ENCODE peak calls at places on chromosomes 1 and 21, in five cellular contexts. G, Q, O, F and E are unnamed samples.

GRCh38 chr1:235491644-235492043 is 12.6 kb downstream of the B3GALNT2 start:
- DNase-seq in G (no peak), Q (no peak), O (no peak), F (no peak), E (no peak)

GRCh38 chr21:42526379-42526727 is 12.7 kb downstream of the SLC37A1 start:
- DNase-seq in G (no peak), Q (no peak), O (no peak), F (no peak), E (no peak)

GRCh38 chr1:62903522-62903921 is 119.6 kb downstream of the ATG4C start:
- DNase-seq in G (no peak), Q (no peak), O (no peak), F (no peak), E (no peak)

GRCh38 chr21:25341981-25342380 is 265.3 kb downstream of the MRPL39 start:
- DNase-seq in G (no peak), Q (no peak), O (no peak), F (no peak), E (no peak)

GRCh38 chr1:58896211-58897183 is 112.7 kb upstream of the JUN start:
- DNase-seq in G (no peak), Q (no peak), O (no peak), F (no peak), E (no peak)

GRCh38 chr1:89259283-89259971 is 13.2 kb downstream of the GBP5 start:
- DNase-seq in G (no peak), Q (no peak), O (no peak), F (no peak), E (no peak)

GRCh38 chr21:31967334-31967733 is 94.5 kb downstream of the HUNK start:
- DNase-seq in G (no peak), Q (no peak), O (no peak), F (no peak), E (no peak)

GRCh38 chr1:59497616-59498015 is 200.7 kb downstream of the FGGY start:
- DNase-seq in G (no peak), Q (no peak), O (no peak), F (no peak), E (no peak)

GRCh38 chr21:14762309-14762708 is 216.2 kb upstream of the SAMSN1 start:
- DNase-seq in G (no peak), Q (no peak), O (no peak), F (no peak), E (no peak)

GRCh38 chr1:6967431-6968079 is 182.3 kb downstream of the CAMTA1 start:
- DNase-seq in G (no peak), Q (no peak), O (no peak), F (no peak), E (no peak)

GRCh38 chr1:100476736-100477135 is 61.2 kb upstream of the GPR88 start:
- DNase-seq in G (no peak), Q (no peak), O (no peak), F (no peak), E (no peak)

GRCh38 chr1:215987092-215987855 is 420.2 kb downstream of the KCTD3 start:
- DNase-seq in G (no peak), Q (no peak), O (no peak), F (no peak), E (no peak)

GRCh38 chr1:20491178-20491577 is 5.2 kb upstream of the CAMK2N1 start:
- DNase-seq in G (no peak), Q (no peak), O (no peak), F (no peak), E (no peak)

GRCh38 chr1:168179411-168180147 is 817 bp downstream of the TIPRL start:
- DNase-seq in G (no peak), Q (peak), O (peak), F (no peak), E (no peak)

GRCh38 chr1:18292531-18292930 is 184.9 kb downstream of the IGSF21 start:
- DNase-seq in G (no peak), Q (no peak), O (no peak), F (no peak), E (no peak)

GRCh38 chr21:16116798-16117197 is 387.0 kb downstream of the USP25 start:
- DNase-seq in G (no peak), Q (no peak), O (no peak), F (peak), E (no peak)

GRCh38 chr1:210360852-210361477 is 32.3 kb downstream of the HHAT start:
- DNase-seq in G (no peak), Q (no peak), O (peak), F (no peak), E (peak)

GRCh38 chr1:84156210-84156621 is 12.1 kb downstream of the PRKACB start:
- DNase-seq in G (peak), Q (no peak), O (no peak), F (peak), E (peak)

GRCh38 chr1:162033445-162033844 is 9.8 kb upstream of the OLFML2B start:
- DNase-seq in G (no peak), Q (no peak), O (no peak), F (no peak), E (no peak)

GRCh38 chr1:33334081-33334552 is 13.2 kb upstream of the A3GALT2 start:
- DNase-seq in G (no peak), Q (no peak), O (no peak), F (no peak), E (no peak)

GRCh38 chr21:38729745-38730401 is 75.9 kb upstream of the ETS2 start:
- DNase-seq in G (no peak), Q (no peak), O (no peak), F (no peak), E (peak)

GRCh38 chr1:19038096-19038495 is 81.6 kb upstream of the IFFO2 start:
- DNase-seq in G (no peak), Q (no peak), O (no peak), F (no peak), E (no peak)

GRCh38 chr1:168236836-168237611 is 11.2 kb downstream of the SFT2D2 start:
- DNase-seq in G (no peak), Q (no peak), O (no peak), F (no peak), E (no peak)

GRCh38 chr1:155195201-155196102 is 12.2 kb downstream of the THBS3 start:
- DNase-seq in G (no peak), Q (no peak), O (no peak), F (no peak), E (no peak)

GRCh38 chr1:109787845-109788605 is 24.3 kb upstream of the EPS8L3 start:
- DNase-seq in G (no peak), Q (no peak), O (no peak), F (no peak), E (no peak)

GRCh38 chr1:52662645-52663313 is 29.8 kb downstream of the SHISAL2A start:
- DNase-seq in G (peak), Q (peak), O (no peak), F (peak), E (no peak)

GRCh38 chr1:65256860-65257719 is 52.3 kb upstream of the DNAJC6 start:
- DNase-seq in G (no peak), Q (no peak), O (no peak), F (no peak), E (no peak)

GRCh38 chr1:234969630-234970370 is 158.8 kb downstream of the TOMM20 start:
- DNase-seq in G (no peak), Q (peak), O (no peak), F (no peak), E (peak)

GRCh38 chr1:226100436-226101347 is 38.2 kb downstream of the H3-3A start:
- DNase-seq in G (no peak), Q (peak), O (no peak), F (no peak), E (no peak)

GRCh38 chr1:53317651-53318539 is 10.0 kb downstream of the LRP8 start:
- DNase-seq in G (no peak), Q (no peak), O (no peak), F (no peak), E (no peak)

GRCh38 chr1:179599623-179600249 is 8.1 kb downstream of the TDRD5 start:
- DNase-seq in G (no peak), Q (peak), O (no peak), F (no peak), E (no peak)

GRCh38 chr1:197140123-197140522 is 6.3 kb downstream of the ASPM start:
- DNase-seq in G (no peak), Q (no peak), O (no peak), F (no peak), E (no peak)

GRCh38 chr1:67945733-67946374 is 104.6 kb downstream of the DIRAS3 start:
- DNase-seq in G (no peak), Q (peak), O (no peak), F (no peak), E (no peak)

GRCh38 chr1:119959836-119960235 is 63.5 kb upstream of the ADAM30 start:
- DNase-seq in G (no peak), Q (no peak), O (no peak), F (no peak), E (no peak)

DNA sequence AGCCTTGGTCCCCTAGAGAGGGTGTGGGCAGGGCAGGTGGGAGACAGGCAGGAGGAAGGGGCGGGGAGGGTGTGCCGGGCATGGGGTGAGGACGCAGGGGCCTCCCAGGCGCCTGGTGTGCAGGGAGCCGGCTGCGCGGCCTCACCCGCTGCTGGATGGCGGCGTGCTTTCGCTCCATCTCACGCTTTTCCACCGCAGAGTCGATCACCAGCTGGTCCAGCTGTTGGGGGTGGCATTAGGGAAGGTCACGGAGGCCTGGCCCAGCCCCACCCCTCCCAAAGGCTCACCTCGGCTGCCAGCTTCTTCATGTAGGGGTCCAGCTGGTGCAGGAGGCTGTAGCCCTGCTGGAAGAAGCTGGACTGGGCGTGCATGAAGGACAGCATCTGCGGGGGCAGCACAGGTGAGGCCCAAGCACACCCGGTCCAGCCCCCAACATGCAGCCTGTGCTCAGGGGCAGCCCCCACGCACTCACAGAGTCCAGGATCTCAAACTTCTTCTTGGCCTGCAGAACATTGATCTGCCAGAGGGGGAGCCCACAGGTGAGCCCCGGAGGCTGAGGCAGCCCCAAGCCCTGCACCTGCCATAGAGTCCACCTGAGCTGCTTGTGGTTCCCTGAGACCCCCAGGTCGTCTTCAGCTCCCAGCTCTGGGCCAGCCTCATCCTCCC is 7.9 kb downstream of the ACAP3 start:
- DNase-seq in G (no peak), Q (no peak), O (peak), F (no peak), E (no peak)
- TF ChIP-seq CTCF in G (peak), Q (peak), O (peak), F (peak), E (peak)

GRCh38 chr1:150234647-150235435 is 1.1 kb downstream of the ANP32E start:
- DNase-seq in G (no peak), Q (peak), O (peak), F (no peak), E (no peak)
- TF ChIP-seq CTCF in G (no peak), Q (no peak), O (no peak), F (no peak), E (no peak)

DNA sequence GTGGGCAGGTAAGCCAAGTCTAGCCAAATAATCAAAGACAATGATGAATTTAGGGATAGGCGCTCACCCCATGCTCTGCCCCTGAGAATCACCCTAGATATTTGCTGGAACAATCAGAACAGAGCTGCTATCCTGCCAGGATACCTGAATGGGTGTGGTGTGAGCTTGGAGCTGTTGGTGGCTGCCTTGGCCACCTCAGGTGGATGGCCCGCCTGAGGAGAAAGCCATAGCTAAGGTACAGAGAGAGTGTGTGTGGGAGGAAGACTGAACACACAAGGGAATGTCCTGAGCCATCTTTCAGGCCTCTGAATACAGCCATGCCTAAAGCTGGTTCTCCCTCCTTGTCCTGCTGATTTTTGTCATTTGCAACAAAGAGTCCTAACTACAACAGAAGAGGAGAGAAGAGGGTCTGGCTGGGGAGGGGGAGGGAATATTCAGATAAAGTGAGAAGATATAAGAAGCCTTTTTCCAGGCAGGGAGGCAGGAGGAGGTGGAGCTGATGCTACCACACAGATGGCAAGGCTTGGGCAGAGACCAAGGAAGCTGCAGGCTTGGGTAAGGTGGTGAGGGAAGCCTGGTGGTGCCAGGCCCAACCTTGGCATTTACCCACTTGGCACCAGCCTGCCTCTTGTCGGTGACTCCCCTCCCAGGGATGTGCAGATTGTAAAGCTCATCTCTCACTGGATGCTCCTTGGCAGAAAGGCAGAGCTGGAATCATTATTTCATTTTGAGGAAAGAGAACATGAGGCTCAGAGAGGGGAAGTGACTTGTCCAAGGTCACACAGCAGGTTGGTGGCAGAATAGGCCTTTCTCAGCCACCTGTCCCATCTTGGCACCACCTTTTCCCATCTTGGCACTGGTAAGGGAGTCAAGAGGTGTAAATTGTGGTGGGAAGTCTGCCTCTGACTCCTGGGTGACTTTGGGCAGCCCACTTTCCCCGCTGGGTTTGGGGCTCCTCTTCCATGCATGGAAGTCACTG is 49.7 kb downstream of the NKAIN1 start:
- DNase-seq in G (no peak), Q (no peak), O (no peak), F (no peak), E (no peak)
- TF ChIP-seq CTCF in G (no peak), Q (no peak), O (no peak), F (no peak), E (no peak)

DNA sequence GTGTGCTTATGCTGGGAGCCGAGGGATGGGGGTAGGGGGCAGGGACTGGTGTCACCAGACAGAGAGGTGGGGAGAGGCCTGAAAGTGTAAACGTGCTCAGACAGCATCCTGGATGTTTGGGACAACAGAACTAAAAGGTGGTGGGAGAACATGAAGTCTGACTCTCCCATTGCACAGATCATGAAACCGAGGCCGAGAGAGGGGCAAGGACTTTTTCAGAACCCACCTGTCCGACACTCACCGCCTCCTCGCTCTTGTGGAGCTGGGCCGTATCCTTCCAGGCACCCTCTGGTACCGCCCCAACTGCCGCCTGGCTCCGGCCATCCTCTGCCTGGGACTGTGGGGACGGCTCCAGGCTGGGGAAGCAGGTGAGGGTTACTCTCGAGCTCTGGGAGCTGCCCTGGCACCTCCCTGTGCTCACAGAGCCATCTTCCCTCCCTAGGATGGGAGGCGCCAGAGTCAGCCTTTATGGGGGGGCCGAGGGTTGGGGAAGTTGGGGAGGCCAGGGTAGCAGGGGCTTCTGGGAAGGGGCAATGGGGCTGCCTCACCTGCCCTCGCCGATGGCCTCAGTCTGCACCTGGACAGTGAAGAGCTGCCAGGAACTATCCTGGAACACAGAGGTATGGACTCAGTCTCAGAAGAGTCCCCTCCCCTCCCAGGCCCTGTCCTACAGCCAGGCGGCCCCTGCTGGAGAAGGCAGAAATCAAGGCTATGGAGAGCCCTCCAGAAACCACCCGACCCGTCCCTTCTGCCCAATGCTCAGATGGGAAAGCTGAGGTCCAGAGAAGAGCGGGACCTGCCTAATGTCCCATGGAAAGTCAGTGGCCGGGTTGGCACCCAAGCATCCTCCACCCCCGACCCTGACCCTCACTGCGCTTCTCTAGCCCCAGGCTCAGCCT is 7.0 kb downstream of the ATP13A2 start:
- DNase-seq in G (no peak), Q (no peak), O (no peak), F (no peak), E (no peak)
- TF ChIP-seq CTCF in G (peak), Q (no peak), O (no peak), F (peak), E (peak)

GRCh38 chr1:92486251-92487077 is at the start of gene GFI1:
- DNase-seq in G (no peak), Q (peak), O (peak), F (no peak), E (no peak)
- TF ChIP-seq CTCF in G (no peak), Q (no peak), O (peak), F (no peak), E (no peak)

DNA sequence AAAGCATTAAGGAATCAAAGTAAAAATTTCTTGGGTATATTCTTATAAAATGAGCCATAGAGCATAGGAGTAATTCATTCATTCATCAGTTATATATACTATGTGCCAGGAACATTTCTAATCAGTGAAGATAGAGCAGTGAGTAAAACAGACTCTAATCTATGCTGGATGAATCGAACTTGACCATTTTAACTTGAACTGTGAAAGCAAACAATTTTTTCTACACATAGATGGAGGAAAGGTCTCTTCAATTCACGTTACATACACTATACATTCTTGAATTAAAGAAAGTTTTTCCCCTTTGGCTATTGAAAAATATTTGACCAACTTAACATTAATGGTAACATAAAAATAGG is 1.6 kb downstream of the MACO1 start:
- DNase-seq in G (no peak), Q (no peak), O (no peak), F (no peak), E (no peak)
- TF ChIP-seq CTCF in G (no peak), Q (no peak), O (no peak), F (no peak), E (no peak)

DNA sequence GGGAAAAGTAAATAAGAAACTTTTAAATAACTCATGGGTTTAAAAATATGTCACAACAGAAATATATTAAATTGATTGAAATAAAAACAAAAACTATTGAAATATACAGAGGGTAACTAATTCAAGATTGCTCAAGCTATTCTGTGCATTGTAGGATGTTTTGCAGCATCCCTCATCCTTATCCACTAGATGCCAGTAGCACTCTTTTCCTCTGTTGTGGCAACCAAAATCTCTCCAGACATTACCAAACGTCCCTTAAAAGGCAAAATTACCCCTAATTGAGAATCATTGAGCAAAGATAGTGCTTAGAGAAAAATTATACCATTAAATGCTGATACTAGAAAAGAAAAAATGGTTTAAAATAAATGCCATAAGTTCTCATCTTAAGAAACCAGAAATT is 682.6 kb downstream of the RWDD3 start:
- DNase-seq in G (no peak), Q (no peak), O (no peak), F (no peak), E (no peak)
- TF ChIP-seq CTCF in G (no peak), Q (peak), O (peak), F (peak), E (no peak)

DNA sequence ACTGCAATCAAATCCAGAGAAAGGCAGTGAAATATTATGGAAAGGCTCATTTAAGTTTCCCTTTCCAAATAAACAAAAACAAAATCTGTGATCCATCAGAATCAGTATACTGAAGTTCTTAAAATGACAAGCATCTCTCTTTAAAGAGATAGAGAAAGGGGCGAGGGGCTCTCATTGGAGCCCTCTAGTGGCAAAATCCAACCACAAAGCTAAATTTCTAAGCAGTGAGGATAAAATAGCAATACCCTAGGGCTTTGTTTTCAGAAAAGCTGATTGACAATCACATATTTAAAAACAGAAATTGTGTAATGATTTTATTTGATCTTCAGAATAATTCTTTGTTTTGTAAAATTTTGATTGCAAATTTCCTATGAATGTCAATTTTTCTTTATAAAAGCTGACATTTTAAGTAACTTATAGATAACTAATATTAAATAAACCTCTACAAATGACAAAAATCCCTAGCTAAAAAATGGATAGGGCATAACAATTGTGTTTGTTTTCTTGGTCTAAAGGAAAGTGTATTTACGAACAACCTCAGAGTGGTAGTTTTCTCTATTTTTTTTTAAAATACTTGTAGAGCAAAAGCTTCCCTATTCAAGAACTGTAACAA is 138.2 kb downstream of the COL24A1 start:
- DNase-seq in G (no peak), Q (peak), O (peak), F (no peak), E (peak)
- TF ChIP-seq CTCF in G (peak), Q (peak), O (peak), F (peak), E (peak)